ENCODE peak calls at places on chromosomes 4 and X, in eight cellular contexts. K, M, Z, B, Y, Q, N and A are unnamed samples.

GRCh38 chrX:75074475-75074874 is 81.6 kb downstream of the ABCB7 start:
- DNase-seq in K (no peak), M (no peak), Z (no peak), B (no peak), Y (no peak), Q (no peak), N (no peak), A (no peak)

GRCh38 chrX:16187024-16187698 is 19.9 kb downstream of the MAGEB17 start:
- DNase-seq in K (no peak), M (no peak), Z (no peak), B (no peak), Y (no peak), Q (peak), N (no peak), A (no peak)

GRCh38 chr4:71268156-71268555 is 70.7 kb upstream of the SLC4A4 start:
- DNase-seq in K (no peak), M (no peak), Z (no peak), B (no peak), Y (no peak), Q (no peak), N (no peak), A (no peak)

GRCh38 chr4:186416451-186417060 is 138.8 kb downstream of the MTNR1A start:
- DNase-seq in K (no peak), M (no peak), Z (no peak), B (no peak), Y (no peak), Q (peak), N (no peak), A (no peak)

GRCh38 chrX:17591741-17592110 is 145.6 kb upstream of the SCML1 start:
- DNase-seq in K (no peak), M (no peak), Z (no peak), B (no peak), Y (no peak), Q (no peak), N (no peak), A (no peak)

GRCh38 chrX:54208531-54208930 is 25.5 kb upstream of the FAM120C start:
- DNase-seq in K (no peak), M (no peak), Z (no peak), B (no peak), Y (no peak), Q (no peak), N (no peak), A (no peak)

GRCh38 chr4:142043509-142043908 is 407.1 kb downstream of the IL15 start:
- DNase-seq in K (no peak), M (no peak), Z (no peak), B (no peak), Y (no peak), Q (no peak), N (no peak), A (no peak)

GRCh38 chr4:124783847-124784246 is 71.3 kb upstream of the ANKRD50 start:
- DNase-seq in K (no peak), M (no peak), Z (no peak), B (no peak), Y (no peak), Q (no peak), N (no peak), A (no peak)

GRCh38 chrX:94908171-94908570 is 1234.2 kb downstream of the FAM133A start:
- DNase-seq in K (no peak), M (no peak), Z (no peak), B (no peak), Y (no peak), Q (no peak), N (no peak), A (no peak)

GRCh38 chr4:7120341-7120740 is 52.5 kb upstream of the GRPEL1 start:
- DNase-seq in K (no peak), M (no peak), Z (no peak), B (no peak), Y (peak), Q (no peak), N (no peak), A (no peak)

GRCh38 chr4:76803522-76803921 is 94.4 kb downstream of the SOWAHB start:
- DNase-seq in K (no peak), M (no peak), Z (peak), B (no peak), Y (no peak), Q (peak), N (no peak), A (no peak)